ENCODE peak calls at places on chromosomes 5 and 9, in nine cellular contexts. X, Y, E, U, A, C, F, R and D are unnamed samples.

GRCh38 chr5:167952278-167952990 is 339.0 kb upstream of the WWC1 start:
- DNase-seq in A (no peak), X (no peak), R (no peak), Y (no peak), E (no peak), F (no peak), U (no peak), C (no peak), D (no peak)

GRCh38 chr9:132505961-132506691 is 76.3 kb upstream of the BARHL1 start:
- DNase-seq in E (no peak), Y (no peak), X (no peak), U (no peak), A (no peak), R (no peak), C (no peak), F (no peak), D (no peak)

GRCh38 chr9:116288658-116289057 is 135.1 kb downstream of the PAPPA start:
- DNase-seq in X (peak), E (no peak), R (no peak), C (no peak), U (no peak), Y (peak), A (no peak), F (peak), D (no peak)

GRCh38 chr5:119398713-119399492 is 43.1 kb downstream of the TNFAIP8 start:
- DNase-seq in C (no peak), A (no peak), R (no peak), E (peak), F (no peak), U (peak), X (peak), Y (no peak), D (no peak)

GRCh38 chr9:93567271-93567959 is 9.0 kb upstream of the PHF2 start:
- DNase-seq in U (no peak), F (no peak), Y (no peak), A (no peak), R (no peak), X (no peak), E (peak), C (no peak), D (no peak)

GRCh38 chr5:158777647-158778368 is 321.9 kb downstream of the EBF1 start:
- DNase-seq in A (no peak), Y (no peak), F (no peak), X (no peak), C (no peak), U (no peak), R (no peak), E (no peak), D (no peak)

GRCh38 chr5:68424799-68425537 is 209.4 kb downstream of the PIK3R1 start:
- DNase-seq in E (no peak), A (no peak), X (peak), F (peak), C (no peak), Y (no peak), R (no peak), U (no peak), D (no peak)

GRCh38 chr5:172897691-172898512 is 61.3 kb upstream of the RPL26L1 start:
- DNase-seq in X (peak), C (no peak), R (no peak), E (no peak), U (no peak), A (no peak), Y (peak), F (peak), D (no peak)

GRCh38 chr5:117060099-117060498 is 485.5 kb upstream of the SEMA6A start:
- DNase-seq in Y (no peak), X (no peak), E (no peak), C (no peak), A (no peak), R (no peak), F (no peak), U (no peak), D (no peak)

GRCh38 chr9:76311576-76311975 is 82.7 kb downstream of the RFK start:
- DNase-seq in Y (no peak), R (no peak), E (no peak), F (no peak), U (no peak), C (no peak), X (no peak), A (no peak), D (no peak)

GRCh38 chr9:79012561-79012960 is 559.2 kb upstream of the TLE4 start:
- DNase-seq in Y (no peak), C (no peak), U (no peak), A (no peak), E (no peak), F (peak), X (peak), R (no peak), D (no peak)

GRCh38 chr5:64149857-64150521 is 15.7 kb upstream of the RNF180 start:
- DNase-seq in R (no peak), C (no peak), F (no peak), U (no peak), A (no peak), Y (no peak), X (no peak), E (no peak), D (no peak)

GRCh38 chr5:124888050-124888506 is 141.6 kb upstream of the ZNF608 start:
- DNase-seq in E (no peak), U (no peak), R (no peak), A (no peak), Y (no peak), C (no peak), F (peak), X (no peak), D (no peak)